ENCODE peak calls at places on chromosomes 1 and 21, in seven cellular contexts. V is GM20000; F is hepatocyte; A is Calu3; B is activated naive CD8-positive, alpha-beta T cell treated with anti-CD3 and anti-CD28 coated beads for 36 hours; D is epithelial cell of prostate; X is lower leg skin. I is an unnamed sample.

GRCh38 chr1:30722175-30722537 is 1.2 kb downstream of the MATN1 start:
- DNase-seq in B (no peak), F (no peak), X (no peak), V (no peak), D (no peak), A (peak), I (no peak)

GRCh38 chr1:89528382-89528780 is 3.8 kb downstream of the LRRC8B start:
- DNase-seq in F (no peak), D (no peak), B (no peak), V (no peak), X (no peak), A (no peak), I (no peak)

GRCh38 chr1:182671779-182672486 is 12.5 kb downstream of the RGS8 start:
- DNase-seq in D (no peak), F (no peak), B (no peak), A (no peak), V (no peak), X (no peak), I (no peak)

GRCh38 chr21:36888466-36888865 is 78.0 kb downstream of the HLCS start:
- DNase-seq in V (no peak), B (no peak), X (no peak), F (no peak), A (no peak), D (no peak), I (no peak)

GRCh38 chr1:68558321-68559026 is 61.6 kb upstream of the DEPDC1 start:
- DNase-seq in D (no peak), X (no peak), B (no peak), F (no peak), V (no peak), A (no peak), I (no peak)

GRCh38 chr1:245556057-245556456 is 401.3 kb downstream of the KIF26B start:
- DNase-seq in F (no peak), V (no peak), X (no peak), A (no peak), B (no peak), D (no peak), I (no peak)

GRCh38 chr21:16426936-16427335 is 697.2 kb downstream of the USP25 start:
- DNase-seq in X (no peak), V (no peak), B (no peak), F (no peak), D (no peak), A (no peak), I (no peak)

GRCh38 chr1:153790282-153790995 is 15.2 kb downstream of the SLC27A3 start:
- DNase-seq in X (peak), D (no peak), F (peak), A (no peak), B (no peak), V (no peak), I (peak)

GRCh38 chr1:12712929-12713328 is 3.0 kb upstream of the AADACL3 start:
- DNase-seq in D (no peak), F (no peak), X (no peak), V (no peak), B (no peak), A (no peak), I (peak)

GRCh38 chr1:154956557-154956956 is 658 bp upstream of the PBXIP1 start:
- DNase-seq in V (no peak), D (no peak), B (no peak), X (no peak), F (no peak), A (no peak), I (no peak)

GRCh38 chr1:160377585-160378206 is 10.8 kb downstream of the NHLH1 start:
- DNase-seq in V (no peak), D (no peak), X (no peak), B (no peak), F (no peak), A (no peak), I (no peak)

GRCh38 chr1:100354971-100355394 is 2.7 kb downstream of the CDC14A start:
- DNase-seq in A (peak), X (no peak), B (no peak), D (peak), F (peak), V (no peak), I (peak)

GRCh38 chr1:1680031-1680911 is 12.3 kb downstream of the SLC35E2B start:
- DNase-seq in B (no peak), V (no peak), X (no peak), A (no peak), F (no peak), D (no peak), I (no peak)

GRCh38 chr1:180415985-180416633 is 86.3 kb downstream of the ACBD6 start:
- DNase-seq in B (no peak), X (no peak), A (no peak), F (peak), V (peak), D (no peak), I (no peak)

GRCh38 chr1:16237343-16237830 is 404 bp upstream of the CPLANE2 start:
- DNase-seq in B (no peak), V (peak), A (no peak), X (no peak), D (no peak), F (no peak), I (no peak)

GRCh38 chr1:214546886-214547641 is 4.3 kb downstream of the PTPN14 start:
- DNase-seq in V (no peak), D (no peak), F (no peak), B (no peak), X (no peak), A (peak), I (no peak)

GRCh38 chr1:57157818-57158606 is 192.2 kb upstream of the C8B start:
- DNase-seq in X (no peak), V (no peak), B (no peak), F (peak), D (no peak), A (no peak), I (no peak)

GRCh38 chr1:116868386-116868785 is 41.3 kb upstream of the PTGFRN start:
- DNase-seq in A (no peak), B (no peak), F (no peak), D (no peak), V (no peak), X (no peak), I (no peak)

GRCh38 chr21:45449658-45450502 is 44.9 kb downstream of the COL18A1 start:
- DNase-seq in B (no peak), D (no peak), V (no peak), F (no peak), A (no peak), X (no peak), I (no peak)

GRCh38 chr1:205355054-205355453 is 1.7 kb downstream of the KLHDC8A start:
- DNase-seq in D (peak), A (peak), B (no peak), V (no peak), X (peak), F (no peak), I (no peak)

GRCh38 chr1:183180213-183180612 is 5.9 kb upstream of the LAMC2 start:
- DNase-seq in D (no peak), F (peak), V (no peak), X (peak), B (no peak), A (peak), I (no peak)

GRCh38 chr1:156342556-156342955 is 4.2 kb downstream of the TSACC start:
- DNase-seq in V (no peak), F (no peak), D (no peak), B (no peak), A (no peak), X (no peak), I (no peak)

GRCh38 chr1:5686925-5687706 is 305.1 kb downstream of the NPHP4 start:
- DNase-seq in F (no peak), A (no peak), V (no peak), B (no peak), X (no peak), D (no peak), I (no peak)

GRCh38 chr1:157161901-157162300 is 23.7 kb upstream of the ETV3 start:
- DNase-seq in B (no peak), X (no peak), D (no peak), A (no peak), V (no peak), F (no peak), I (no peak)

GRCh38 chr1:9121891-9122409 is 7.0 kb downstream of the GPR157 start:
- DNase-seq in D (no peak), F (no peak), X (no peak), A (no peak), V (peak), B (peak), I (peak)

GRCh38 chr1:101137144-101138126 is 99.4 kb upstream of the S1PR1 start:
- DNase-seq in F (no peak), X (no peak), B (no peak), D (no peak), V (no peak), A (no peak), I (no peak)

GRCh38 chr1:55214903-55215193 is 316 bp downstream of the USP24 start:
- DNase-seq in A (peak), X (no peak), B (no peak), F (peak), V (no peak), D (no peak), I (peak)

GRCh38 chr1:203354246-203354645 is 3.3 kb upstream of the FMOD start:
- DNase-seq in B (no peak), D (no peak), F (no peak), X (no peak), V (no peak), A (no peak), I (no peak)

GRCh38 chr21:27674037-27674436 is 707.1 kb upstream of the ADAMTS5 start:
- DNase-seq in B (no peak), A (no peak), F (no peak), X (no peak), V (no peak), D (no peak), I (no peak)

GRCh38 chr1:117654485-117655219 is 48.8 kb downstream of the TENT5C start:
- DNase-seq in D (no peak), V (peak), X (no peak), B (no peak), A (no peak), F (no peak), I (no peak)

GRCh38 chr1:168380945-168381344 is 100.3 kb downstream of the TBX19 start:
- DNase-seq in F (no peak), V (no peak), X (no peak), A (no peak), B (no peak), D (no peak), I (no peak)

GRCh38 chr1:200226268-200226968 is 183.4 kb downstream of the ZNF281 start:
- DNase-seq in B (no peak), F (no peak), A (no peak), V (no peak), D (no peak), X (no peak), I (no peak)